ENCODE peak calls at places on chromosomes 13 and 19, in eight cellular contexts. X, F, Z, D, I, E, R and P are unnamed samples.

GRCh38 chr13:114179087-114179658 is at the start of gene CFAP97D2:
- DNase-seq in I (no peak), R (no peak), Z (peak; percentile 27), X (no peak), D (no peak), F (no peak), E (no peak), P (no peak)

GRCh38 chr13:76822691-76823267 is 63.4 kb downstream of the KCTD12 start:
- DNase-seq in D (no peak), E (no peak), F (no peak), Z (no peak), I (peak; percentile 40), R (no peak), X (peak; percentile 77), P (no peak)

GRCh38 chr13:72716776-72717175 is 10.7 kb downstream of the MZT1 start:
- DNase-seq in I (no peak), E (no peak), R (no peak), F (no peak), X (peak; percentile 46), D (no peak), Z (no peak), P (no peak)

GRCh38 chr13:100514788-100515409 is 73.7 kb downstream of the GGACT start:
- DNase-seq in Z (peak; percentile 89), I (peak; percentile 85), F (peak; percentile 74), E (peak; percentile 52), R (peak; percentile 38), X (peak; percentile 83), D (peak; percentile 79), P (peak; percentile 85)

GRCh38 chr13:46051958-46052313 is 610 bp downstream of the ZC3H13 start:
- DNase-seq in D (no peak), X (peak; percentile 4), F (no peak), Z (no peak), R (no peak), E (no peak), I (no peak), P (no peak)

GRCh38 chr19:20038358-20039202 is 725 bp downstream of the ZNF682 start:
- DNase-seq in I (no peak), F (peak; percentile 3), Z (no peak), D (no peak), X (no peak), R (peak; percentile 10), E (no peak), P (no peak)

GRCh38 chr19:33139165-33139564 is 7.3 kb downstream of the WDR88 start:
- DNase-seq in Z (no peak), R (no peak), I (no peak), X (no peak), E (no peak), D (no peak), F (no peak), P (no peak)

GRCh38 chr19:44757735-44758505 is 9.4 kb downstream of the BCL3 start:
- DNase-seq in Z (peak; percentile 95), E (no peak), X (peak; percentile 56), D (no peak), F (no peak), I (peak; percentile 61), R (no peak), P (peak; percentile 77)

GRCh38 chr19:16078311-16078758 is 2.0 kb downstream of the TPM4 start:
- DNase-seq in F (no peak), Z (no peak), X (no peak), D (peak; percentile 51), R (no peak), I (peak; percentile 47), E (peak; percentile 25), P (no peak)

GRCh38 chr19:5170329-5170745 is 170.3 kb downstream of the PTPRS start:
- DNase-seq in X (no peak), Z (peak; percentile 75), I (peak; percentile 55), F (peak; percentile 46), E (peak; percentile 68), R (peak; percentile 42), D (peak; percentile 69), P (peak; percentile 39)

GRCh38 chr13:109900320-109900719 is 113.9 kb upstream of the IRS2 start:
- DNase-seq in X (peak; percentile 14), Z (no peak), D (no peak), I (no peak), F (no peak), R (no peak), E (no peak), P (peak; percentile 9)

GRCh38 chr13:80900557-80900956 is 559.6 kb upstream of the SPRY2 start:
- DNase-seq in R (no peak), D (no peak), Z (no peak), F (no peak), X (no peak), E (no peak), I (no peak), P (no peak)

GRCh38 chr19:45663800-45664199 is 4.2 kb upstream of the GIPR start:
- DNase-seq in I (no peak), Z (no peak), D (no peak), E (no peak), F (no peak), R (no peak), X (no peak), P (no peak)

GRCh38 chr13:80132741-80133601 is 208.0 kb downstream of the SPRY2 start:
- DNase-seq in X (peak; percentile 88), D (no peak), I (peak; percentile 75), Z (peak; percentile 73), F (no peak), R (no peak), E (no peak), P (peak; percentile 55)

GRCh38 chr19:3285647-3286176 is 61.3 kb downstream of the CELF5 start:
- DNase-seq in I (no peak), D (peak; percentile 65), X (peak; percentile 31), R (peak; percentile 70), E (no peak), F (peak; percentile 60), Z (peak; percentile 86), P (no peak)

GRCh38 chr13:65999441-65999840 is 1230.7 kb downstream of the PCDH9 start:
- DNase-seq in Z (no peak), F (no peak), X (no peak), D (no peak), R (no peak), E (no peak), I (no peak), P (no peak)

GRCh38 chr13:30308548-30308947 is 1.2 kb upstream of the KATNAL1 start:
- DNase-seq in R (no peak), X (peak; percentile 85), E (no peak), D (no peak), I (no peak), Z (no peak), F (no peak), P (no peak)

GRCh38 chr19:47682939-47683338 is 30.3 kb upstream of the EHD2 start:
- DNase-seq in Z (no peak), E (no peak), D (no peak), F (no peak), I (no peak), R (no peak), X (no peak), P (no peak)

GRCh38 chr19:38941979-38942378 is 11.2 kb downstream of the MRPS12 start:
- DNase-seq in Z (no peak), I (no peak), D (no peak), F (no peak), E (no peak), X (no peak), R (no peak), P (no peak)